ENCODE peak calls at places on chromosomes 6 and 20, in ten cellular contexts. V is A549, L is prostate gland, C is Peyer's patch, I is uterus, N is H54, H is H1, S is GM12892, A is spleen, W is heart left ventricle. E is an unnamed sample.

GRCh38 chr6:147906361-147906760 is 397.9 kb downstream of the SAMD5 start:
- DNase-seq in L (no peak), W (no peak), S (no peak), A (no peak), C (no peak), V (no peak), N (no peak), I (no peak), H (no peak), E (no peak)

GRCh38 chr6:127366281-127367022 is 23.0 kb upstream of the ECHDC1 start:
- DNase-seq in I (no peak), A (no peak), S (no peak), L (no peak), V (peak; percentile 89), N (peak; percentile 32), C (no peak), H (no peak), W (peak; percentile 30), E (peak; percentile 24)

GRCh38 chr20:50992336-50992732 is 30.6 kb downstream of the KCNG1 start:
- DNase-seq in A (no peak), L (peak; percentile 39), V (no peak), C (no peak), S (no peak), I (no peak), H (no peak), W (no peak), N (no peak), E (no peak)

GRCh38 chr20:57432874-57433491 is 41.8 kb downstream of the RBM38 start:
- DNase-seq in C (peak; percentile 89), L (no peak), S (peak; percentile 93), W (peak; percentile 83), I (no peak), H (no peak), A (peak; percentile 95), N (peak; percentile 38), V (no peak), E (peak; percentile 69)

GRCh38 chr6:6729971-6730370 is 141.5 kb downstream of the LY86 start:
- DNase-seq in V (no peak), A (no peak), W (no peak), C (no peak), H (no peak), N (no peak), L (no peak), S (no peak), I (no peak), E (no peak)

GRCh38 chr6:23106951-23107350 is 537.6 kb downstream of the HDGFL1 start:
- DNase-seq in S (no peak), L (no peak), A (no peak), W (no peak), H (no peak), V (no peak), N (no peak), I (no peak), C (no peak), E (no peak)

GRCh38 chr20:42763015-42763414 is 426.7 kb downstream of the PTPRT start:
- DNase-seq in V (no peak), A (no peak), N (no peak), H (no peak), L (no peak), W (no peak), C (no peak), I (no peak), S (no peak), E (no peak)

GRCh38 chr6:16206595-16207037 is 31.8 kb upstream of the GMPR start:
- DNase-seq in H (no peak), A (no peak), L (peak; percentile 64), C (peak; percentile 74), S (no peak), I (peak; percentile 79), W (peak; percentile 41), V (peak; percentile 49), N (peak; percentile 68), E (peak; percentile 49)

GRCh38 chr6:104682722-104683643 is 176.7 kb downstream of the HACE1 start:
- DNase-seq in N (peak; percentile 29), I (no peak), H (peak; percentile 51), W (peak; percentile 41), S (peak; percentile 27), V (peak; percentile 30), A (peak; percentile 86), C (peak; percentile 85), L (no peak), E (peak; percentile 55)

GRCh38 chr6:135182993-135183531 is 2.0 kb downstream of the MYB start:
- DNase-seq in L (peak; percentile 46), W (no peak), A (peak; percentile 89), C (peak; percentile 88), I (no peak), V (no peak), N (no peak), H (no peak), S (peak; percentile 57), E (peak; percentile 32)

GRCh38 chr6:154638369-154638768 is 94.8 kb upstream of the SCAF8 start:
- DNase-seq in A (no peak), C (no peak), S (no peak), N (no peak), H (no peak), V (no peak), W (no peak), L (no peak), I (no peak), E (no peak)

GRCh38 chr6:26155066-26155925 is 68.1 kb downstream of the HFE start:
- DNase-seq in S (no peak), C (peak; percentile 75), N (no peak), H (no peak), L (peak; percentile 44), A (no peak), W (peak; percentile 51), I (peak; percentile 59), V (peak; percentile 18), E (peak; percentile 69)

GRCh38 chr6:28929887-28930620 is 6.3 kb upstream of the TRIM27 start:
- DNase-seq in V (no peak), I (no peak), L (no peak), H (no peak), C (no peak), W (no peak), N (no peak), S (no peak), A (no peak), E (no peak)

GRCh38 chr6:158665332-158665731 is 15.5 kb downstream of the SYTL3 start:
- DNase-seq in L (no peak), I (no peak), A (peak; percentile 67), V (no peak), N (no peak), C (no peak), W (no peak), H (no peak), S (no peak), E (no peak)

GRCh38 chr6:158668707-158669103 is 18.9 kb downstream of the SYTL3 start:
- DNase-seq in S (no peak), H (no peak), A (no peak), N (no peak), W (no peak), I (no peak), C (no peak), L (no peak), V (no peak), E (no peak)

GRCh38 chr6:158669145-158670035 is 19.5 kb downstream of the SYTL3 start:
- DNase-seq in A (no peak), W (no peak), V (no peak), N (no peak), S (no peak), C (no peak), I (no peak), H (no peak), L (no peak), E (no peak)

GRCh38 chr6:158666637-158667359 is 16.9 kb downstream of the SYTL3 start:
- DNase-seq in H (no peak), V (no peak), L (peak; percentile 77), W (no peak), A (no peak), I (no peak), S (no peak), C (no peak), N (no peak), E (no peak)

DNA sequence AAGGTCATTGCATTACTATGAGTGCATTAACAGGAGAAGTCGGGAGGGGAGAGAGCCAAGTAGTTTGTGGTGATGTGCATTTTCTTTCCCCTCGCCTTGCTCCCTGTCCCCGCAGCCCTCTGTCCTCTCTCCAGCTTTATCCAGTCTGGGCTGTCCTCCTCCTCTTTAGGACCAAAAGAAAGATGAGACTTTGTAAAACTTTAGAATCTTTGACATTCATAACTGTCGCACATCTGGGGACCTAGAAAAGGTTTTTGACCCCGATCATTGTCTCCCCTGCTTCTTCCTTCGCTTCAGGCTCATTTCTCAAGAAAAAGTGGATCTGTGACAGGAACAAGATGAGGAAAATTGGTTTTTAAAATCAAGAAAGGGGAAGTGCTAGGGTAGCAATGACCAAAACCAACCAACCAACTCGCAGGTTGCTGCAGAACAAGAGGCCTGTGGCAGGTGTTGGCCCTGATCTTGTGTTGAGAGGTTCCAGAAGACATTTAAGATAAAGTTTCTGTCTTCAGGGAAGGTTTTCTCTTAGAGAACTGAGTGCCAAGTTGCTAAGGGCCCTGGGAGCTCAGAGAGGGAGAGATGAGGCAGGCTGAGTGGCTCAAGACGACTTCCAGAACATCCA is 17.6 kb downstream of the SYTL3 start:
- DNase-seq in S (no peak), W (no peak), C (no peak), A (no peak), I (no peak), L (no peak), V (no peak), H (no peak), N (no peak), E (no peak)
- TF ChIP-seq POLR2A in S (no peak), W (no peak), C (no peak), A (no peak), I (no peak), L (no peak), V (no peak), H (no peak), N (no peak), E (no peak)

GRCh38 chr6:166598441-166599138 is 12.1 kb upstream of the RAMACL start:
- DNase-seq in L (no peak), N (peak; percentile 49), H (no peak), W (peak; percentile 62), V (no peak), I (peak; percentile 74), A (no peak), S (no peak), C (no peak), E (no peak)
- TF ChIP-seq POLR2A in L (no peak), N (no peak), H (no peak), W (no peak), V (no peak), I (no peak), A (no peak), S (no peak), C (no peak), E (no peak)

DNA sequence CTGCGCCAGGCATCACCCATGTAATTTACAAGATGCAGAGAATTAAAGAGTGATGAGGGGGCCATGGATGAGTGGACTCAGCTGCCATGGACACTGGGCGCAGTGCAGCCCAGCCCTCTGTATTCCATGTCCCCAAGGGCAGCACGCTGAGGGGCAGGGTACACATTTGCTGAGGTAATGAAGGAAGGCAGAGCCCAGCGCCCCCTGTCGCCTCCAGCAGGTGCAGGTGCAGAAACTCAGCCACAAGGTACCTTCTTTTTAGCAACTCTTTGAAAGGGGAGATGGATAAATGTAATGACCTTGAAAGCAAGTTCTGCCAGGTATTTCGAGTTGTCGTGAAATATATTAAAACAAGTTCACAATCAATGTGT is 7.1 kb downstream of the CD93 start:
- DNase-seq in C (no peak), V (no peak), W (no peak), I (no peak), A (no peak), L (no peak), N (no peak), H (peak; percentile 19), S (no peak), E (no peak)
- TF ChIP-seq POLR2A in C (no peak), V (no peak), W (no peak), I (no peak), A (no peak), L (no peak), N (no peak), H (no peak), S (no peak), E (no peak)

GRCh38 chr6:3788408-3789017 is 37.0 kb upstream of the PXDC1 start:
- DNase-seq in I (no peak), V (no peak), C (peak; percentile 44), L (no peak), W (no peak), A (no peak), S (no peak), N (no peak), H (no peak), E (no peak)
- TF ChIP-seq POLR2A in I (no peak), V (no peak), C (no peak), L (no peak), W (no peak), A (no peak), S (no peak), N (no peak), H (no peak), E (no peak)